ENCODE peak calls at places on chromosomes 11 and 22, in five cellular contexts. U, B, W, C and J are unnamed samples.

GRCh38 chr22:24170189-24170588 is 11.1 kb upstream of the SUSD2 start:
- DNase-seq in U (no peak), B (no peak), W (no peak), C (no peak), J (no peak)

GRCh38 chr11:15599376-15599775 is 484.7 kb downstream of the INSC start:
- DNase-seq in U (no peak), B (no peak), W (no peak), C (no peak), J (no peak)

GRCh38 chr11:10314199-10315072 is 9.6 kb downstream of the ADM start:
- DNase-seq in U (peak), B (no peak), W (no peak), C (peak), J (peak)

GRCh38 chr22:47450876-47451475 is 688.5 kb downstream of the TBC1D22A start:
- DNase-seq in U (no peak), B (no peak), W (no peak), C (no peak), J (no peak)

GRCh38 chr11:60370811-60371297 is 7.5 kb upstream of the MS4A7 start:
- DNase-seq in U (no peak), B (no peak), W (no peak), C (no peak), J (peak)

GRCh38 chr11:4677948-4678347 is 19.7 kb downstream of the OR51E2 start:
- DNase-seq in U (no peak), B (no peak), W (no peak), C (no peak), J (no peak)

GRCh38 chr11:75668508-75669297 is at the start of gene MAP6:
- DNase-seq in U (no peak), B (no peak), W (peak), C (peak), J (no peak)

GRCh38 chr11:22539851-22540376 is 85.7 kb downstream of the FANCF start:
- DNase-seq in U (peak), B (no peak), W (peak), C (peak), J (peak)

GRCh38 chr11:5476184-5476819 is 12.2 kb upstream of the OR52D1 start:
- DNase-seq in U (peak), B (no peak), W (peak), C (peak), J (peak)

GRCh38 chr11:5989203-5989602 is 2.4 kb upstream of the OR52L1 start:
- DNase-seq in U (no peak), B (no peak), W (no peak), C (no peak), J (no peak)

GRCh38 chr11:68010058-68011041 is at the start of gene ALDH3B1:
- DNase-seq in U (peak), B (no peak), W (no peak), C (peak), J (peak)

GRCh38 chr11:113313601-113314000 is 782 bp upstream of the TTC12 start:
- DNase-seq in U (peak), B (no peak), W (no peak), C (no peak), J (no peak)

GRCh38 chr22:23583836-23584235 is 3.7 kb upstream of the IGLL1 start:
- DNase-seq in U (no peak), B (no peak), W (no peak), C (no peak), J (no peak)

GRCh38 chr11:12862761-12863469 is 146.2 kb upstream of the RASSF10 start:
- DNase-seq in U (peak), B (peak), W (peak), C (peak), J (peak)
- H2BK5ac ChIP-seq in U (no peak), B (peak), W (no peak), C (no peak), J (no peak)

GRCh38 chr11:111532365-111532709 is 8.2 kb upstream of the LAYN start:
- DNase-seq in U (no peak), B (no peak), W (no peak), C (no peak), J (no peak)
- H3K27ac ChIP-seq in U (no peak), B (no peak), W (no peak), C (no peak), J (no peak)

GRCh38 chr11:66568124-66568916 is at the start of gene CTSF:
- DNase-seq in U (peak), B (no peak), W (no peak), C (no peak), J (no peak)

GRCh38 chr11:66570117-66570825 is 1.9 kb upstream of the CTSF start:
- DNase-seq in U (no peak), B (no peak), W (no peak), C (peak), J (no peak)

GRCh38 chr11:66569076-66569475 is 670 bp upstream of the CTSF start:
- DNase-seq in U (no peak), B (no peak), W (no peak), C (no peak), J (no peak)

GRCh38 chr11:66566221-66566620 is 2.2 kb downstream of the CTSF start:
- DNase-seq in U (no peak), B (no peak), W (no peak), C (no peak), J (no peak)

DNA sequence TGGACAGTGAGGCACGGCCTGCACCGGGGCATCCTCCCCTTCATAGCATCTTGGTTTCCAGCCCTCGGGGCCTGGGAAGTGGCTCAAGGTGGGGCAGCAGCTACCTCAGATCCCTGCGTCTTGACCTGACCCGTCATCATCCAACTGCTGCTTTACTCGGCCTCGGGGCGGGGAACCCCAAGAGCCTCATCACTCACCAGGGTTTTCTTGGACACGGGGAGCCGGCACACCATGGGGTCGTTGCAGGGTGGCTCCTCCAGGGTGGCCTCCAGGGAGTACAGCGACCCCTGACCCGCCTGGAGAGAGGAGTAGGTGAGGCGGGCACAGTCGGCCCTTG is 651 bp downstream of the CTSF start:
- DNase-seq in U (no peak), B (no peak), W (no peak), C (no peak), J (no peak)
- H3K4me3 ChIP-seq in U (peak), B (no peak), W (no peak), C (no peak), J (peak)

DNA sequence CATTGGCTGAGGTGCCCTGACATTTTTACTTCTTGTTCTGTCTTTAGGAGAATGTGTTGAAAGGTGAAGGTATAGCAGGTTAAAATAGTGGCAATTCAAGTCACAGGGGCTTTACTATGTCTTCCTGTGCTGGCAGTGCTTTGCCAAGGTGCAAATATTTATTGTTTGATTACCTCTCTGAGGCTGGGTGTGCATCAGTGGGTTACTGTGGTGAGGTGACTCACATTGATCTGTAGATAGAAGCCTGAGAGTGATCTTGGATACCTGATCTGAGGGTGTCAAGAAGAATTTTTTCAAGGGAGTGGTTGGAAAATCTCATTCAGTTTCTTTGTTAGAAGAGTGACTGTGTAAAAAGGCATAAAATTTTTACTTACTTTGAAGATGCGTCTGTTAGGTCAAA is 90.0 kb downstream of the ARHGAP42 start:
- DNase-seq in U (no peak), B (no peak), W (no peak), C (peak), J (no peak)
- H2BK5ac ChIP-seq in U (no peak), B (no peak), W (no peak), C (no peak), J (no peak)

DNA sequence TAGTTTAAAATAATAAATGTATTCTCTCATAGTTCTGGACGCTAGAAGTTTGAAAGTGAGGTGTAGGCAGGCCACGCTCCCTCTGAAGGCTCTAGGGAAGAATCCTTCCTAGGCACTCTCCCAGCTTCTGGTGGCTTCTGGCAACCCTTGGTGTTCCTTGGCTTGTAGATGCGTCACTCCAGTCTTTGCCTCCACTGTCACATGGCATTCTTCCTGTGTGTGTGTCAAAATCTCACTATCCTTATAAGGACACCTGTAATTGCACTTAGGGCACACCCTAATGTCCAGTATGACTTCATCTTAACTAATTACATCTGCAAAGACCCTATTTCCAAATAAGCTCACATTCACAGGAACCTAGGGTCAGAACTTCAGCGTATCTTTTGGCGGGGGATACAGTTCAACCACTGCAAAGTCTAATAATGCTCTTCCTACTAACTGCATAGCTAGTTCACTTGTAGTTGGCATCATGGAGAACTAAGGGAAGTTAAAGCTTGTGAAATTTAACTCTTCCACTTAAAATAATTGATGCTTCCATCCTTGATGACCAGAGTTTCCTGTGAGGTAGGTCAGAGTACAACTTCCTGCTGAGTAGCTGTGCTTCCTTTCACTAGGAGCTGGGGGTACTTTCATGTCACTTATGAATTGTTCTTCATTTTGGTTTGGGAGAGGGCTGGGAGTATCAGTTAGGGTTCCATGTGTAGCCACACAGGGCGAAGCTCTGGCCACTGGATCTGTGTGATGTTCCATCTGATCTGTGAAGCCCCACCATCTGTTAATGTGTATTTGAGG is 10.4 kb downstream of the YWHAH start:
- DNase-seq in U (no peak), B (no peak), W (no peak), C (no peak), J (no peak)
- H3K27ac ChIP-seq in U (no peak), B (no peak), W (no peak), C (no peak), J (no peak)

DNA sequence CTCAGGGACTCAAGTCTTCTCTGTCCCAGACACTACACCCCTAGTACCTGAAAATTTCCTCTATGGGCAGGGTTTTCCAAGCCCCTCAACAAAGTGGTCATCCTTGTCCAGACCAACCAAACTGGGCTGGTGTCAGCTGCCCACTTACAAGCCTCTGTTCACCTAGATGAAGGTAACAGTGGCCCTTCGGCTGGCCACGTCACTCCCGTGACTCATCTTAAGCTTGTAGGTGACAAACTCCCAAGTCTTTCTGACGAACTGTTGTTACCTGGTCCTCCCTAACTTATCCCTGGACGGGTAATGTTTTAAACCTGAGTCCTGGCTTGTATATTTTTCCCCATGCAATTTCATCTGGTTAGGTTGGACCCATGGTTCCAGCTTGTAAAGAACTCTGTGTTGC is 4.7 kb downstream of the CXCR5 start:
- DNase-seq in U (no peak), B (no peak), W (no peak), C (no peak), J (no peak)
- H3K4me3 ChIP-seq in U (no peak), B (no peak), W (no peak), C (no peak), J (no peak)